ENCODE peak calls at places on chromosomes 13 and 19, in four cellular contexts. S is GM12878, J is HepG2, B is K562. L is an unnamed sample.

GRCh38 chr19:46674416-46675178 is 13.6 kb upstream of the DACT3 start:
- DNase-seq in J (no peak), B (peak), S (no peak), L (peak)

GRCh38 chr13:50990050-50990449 is 80.5 kb downstream of the RNASEH2B start:
- DNase-seq in B (peak), J (no peak), S (no peak), L (no peak)

GRCh38 chr19:31337007-31337914 is 12.0 kb downstream of the TSHZ3 start:
- DNase-seq in S (no peak), B (no peak), J (no peak), L (no peak)

GRCh38 chr13:26568132-26568815 is 10.8 kb downstream of the WASF3 start:
- DNase-seq in B (no peak), S (no peak), J (no peak), L (no peak)

GRCh38 chr13:34116651-34117050 is 298.7 kb downstream of the RFC3 start:
- DNase-seq in J (no peak), S (no peak), B (no peak), L (no peak)

GRCh38 chr19:30340724-30341595 is 31.2 kb upstream of the ZNF536 start:
- DNase-seq in J (no peak), B (no peak), S (no peak), L (no peak)

GRCh38 chr19:55460670-55461258 is 678 bp downstream of the ISOC2 start:
- DNase-seq in J (peak), B (peak), S (no peak), L (peak)

GRCh38 chr13:45615501-45616101 is at the start of gene ERICH6B:
- DNase-seq in J (no peak), B (no peak), S (no peak), L (no peak)

GRCh38 chr13:74444877-74445479 is 310.8 kb upstream of the KLF12 start:
- DNase-seq in S (no peak), J (no peak), B (no peak), L (no peak)

GRCh38 chr13:112657850-112658445 is 31.9 kb upstream of the ATP11A start:
- DNase-seq in S (no peak), B (no peak), J (no peak), L (no peak)

GRCh38 chr19:40702337-40703012 is 12.0 kb upstream of the NUMBL start:
- DNase-seq in S (no peak), J (peak), B (peak), L (peak)

GRCh38 chr19:49631610-49632192 is 8.2 kb downstream of the RRAS start:
- DNase-seq in B (peak), S (no peak), J (no peak), L (no peak)

GRCh38 chr19:11446652-11447301 is 11.3 kb downstream of the PRKCSH start:
- DNase-seq in J (no peak), B (peak), S (no peak), L (peak)

GRCh38 chr13:73060251-73061160 is 1.7 kb downstream of the KLF5 start:
- DNase-seq in B (no peak), S (no peak), J (no peak), L (peak)
- TF ChIP-seq TARDBP in B (no peak), S (no peak), J (no peak), L (no peak)

GRCh38 chr19:2977001-2977685 is at the start of gene TLE6:
- DNase-seq in B (peak), J (peak), S (peak), L (peak)

GRCh38 chr19:2970201-2970838 is 7.0 kb upstream of the TLE6 start:
- DNase-seq in B (no peak), J (no peak), S (no peak), L (no peak)

GRCh38 chr19:2976609-2977000 is 759 bp upstream of the TLE6 start:
- DNase-seq in J (no peak), S (no peak), B (no peak), L (no peak)

GRCh38 chr19:2974342-2974932 is 2.9 kb upstream of the TLE6 start:
- DNase-seq in S (no peak), B (peak), J (no peak), L (no peak)

GRCh38 chr19:2973229-2973628 is 4.1 kb upstream of the TLE6 start:
- DNase-seq in B (no peak), S (no peak), J (no peak), L (no peak)
- TF ChIP-seq FOXM1 in B (no peak), S (no peak), J (no peak), L (no peak)

GRCh38 chr19:19417618-19418270 is 12.3 kb downstream of the GATAD2A start:
- DNase-seq in B (no peak), S (no peak), J (no peak), L (no peak)
- TF ChIP-seq TARDBP in B (no peak), S (no peak), J (no peak), L (no peak)

GRCh38 chr19:13784731-13785452 is 10.4 kb upstream of the ZSWIM4 start:
- DNase-seq in J (peak), B (peak), S (no peak), L (peak)
- TF ChIP-seq FOXM1 in J (no peak), B (no peak), S (no peak), L (no peak)

GRCh38 chr13:89514534-89515312 is 1832.8 kb upstream of the MIR17HG start:
- DNase-seq in B (no peak), S (no peak), J (peak), L (no peak)
- TF ChIP-seq TARDBP in B (no peak), S (no peak), J (no peak), L (no peak)

DNA sequence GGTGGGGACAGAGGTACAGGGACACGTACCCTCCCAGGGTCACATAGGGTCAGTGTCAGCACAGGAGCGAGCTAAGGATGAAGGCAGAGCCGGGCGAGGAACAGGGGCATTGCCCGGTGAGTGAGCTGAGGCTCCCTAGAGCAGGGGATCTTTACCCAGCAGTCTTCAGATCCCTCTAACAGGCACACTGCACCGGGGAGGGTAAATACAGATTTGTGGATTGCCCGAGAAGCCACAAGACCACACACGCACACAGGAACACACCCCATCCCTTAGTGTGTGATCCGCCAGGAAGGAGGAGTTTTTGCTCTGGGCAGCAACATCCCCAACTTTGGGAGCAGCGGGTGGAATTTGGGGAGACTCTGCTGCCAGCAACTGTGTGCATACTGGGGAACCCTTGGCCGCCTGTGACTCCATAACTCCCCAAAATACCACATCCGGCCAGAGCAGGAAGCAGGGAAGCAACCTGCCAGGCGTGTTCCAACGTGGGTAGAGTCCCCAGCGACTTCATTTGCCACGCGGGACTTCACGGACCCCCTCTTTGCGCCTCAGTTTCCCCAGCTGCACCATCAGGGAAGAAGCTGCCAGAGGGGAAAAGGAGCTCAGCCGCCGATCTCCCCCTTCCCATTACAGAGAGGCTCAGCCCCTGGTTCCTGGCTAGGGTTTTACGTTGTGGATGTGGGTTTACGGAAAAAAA is 5.9 kb upstream of the TLE2 start:
- DNase-seq in J (no peak), S (peak), B (no peak), L (no peak)
- TF ChIP-seq FOXM1 in J (no peak), S (no peak), B (no peak), L (no peak)